ENCODE peak calls at places on chromosomes 5 and 9, in four cellular contexts. Y, U, E and F are unnamed samples.

GRCh38 chr9:84438391-84438790 is 97.8 kb upstream of the SLC28A3 start:
- DNase-seq in U (no peak), Y (no peak), E (no peak), F (no peak)

GRCh38 chr9:135216236-135216635 is 128.8 kb downstream of the OLFM1 start:
- DNase-seq in U (no peak), Y (peak; percentile 29), E (no peak), F (no peak)

GRCh38 chr9:34891386-34891785 is 66.7 kb upstream of the PHF24 start:
- DNase-seq in E (peak; percentile 13), U (peak; percentile 12), Y (no peak), F (no peak)

GRCh38 chr5:56323505-56323904 is 90.4 kb upstream of the ANKRD55 start:
- DNase-seq in U (peak; percentile 32), Y (no peak), E (peak; percentile 83), F (no peak)

GRCh38 chr9:34047864-34048729 is 590 bp downstream of the UBAP2 start:
- DNase-seq in E (peak; percentile 62), U (peak; percentile 43), Y (peak; percentile 72), F (no peak)

GRCh38 chr9:76866689-76867088 is 39.2 kb downstream of the PRUNE2 start:
- DNase-seq in U (peak; percentile 91), Y (no peak), E (peak; percentile 94), F (no peak)

GRCh38 chr5:133510634-133511262 is 101.6 kb downstream of the FSTL4 start:
- DNase-seq in Y (no peak), U (no peak), E (no peak), F (no peak)

GRCh38 chr9:14782652-14783051 is 60.1 kb upstream of the CER1 start:
- DNase-seq in E (no peak), Y (no peak), U (peak; percentile 49), F (no peak)

GRCh38 chr5:68251386-68251785 is 35.8 kb downstream of the PIK3R1 start:
- DNase-seq in Y (no peak), E (no peak), U (no peak), F (peak; percentile 60)

GRCh38 chr5:90161399-90161798 is 248.2 kb downstream of the CETN3 start:
- DNase-seq in E (peak; percentile 45), U (peak; percentile 29), Y (no peak), F (no peak)

GRCh38 chr5:89733772-89734171 is 675.8 kb downstream of the CETN3 start:
- DNase-seq in U (no peak), Y (no peak), E (no peak), F (no peak)

GRCh38 chr5:110916373-110917049 is 155.0 kb upstream of the TSLP start:
- DNase-seq in U (peak; percentile 90), Y (no peak), E (peak; percentile 92), F (no peak)

GRCh38 chr5:139663752-139664151 is 15.6 kb downstream of the CXXC5 start:
- DNase-seq in Y (no peak), E (no peak), U (no peak), F (no peak)

GRCh38 chr9:77424993-77425392 is 223.1 kb downstream of the GNA14 start:
- DNase-seq in U (peak; percentile 27), E (peak; percentile 39), Y (no peak), F (no peak)

GRCh38 chr9:35749515-35750255 is 598 bp downstream of the RGP1 start:
- DNase-seq in U (peak; percentile 19), E (peak; percentile 57), Y (no peak), F (peak; percentile 35)

GRCh38 chr5:88687253-88687955 is 195.6 kb downstream of the MEF2C start:
- DNase-seq in U (no peak), E (no peak), Y (no peak), F (no peak)
- H3K27me3 ChIP-seq in U (peaks cover 41% of the 10 kb centered on the region), E (peaks cover 97% of the 10 kb centered on the region), Y (peaks cover 9% of the 10 kb centered on the region), F (peaks cover 65% of the 10 kb centered on the region)

GRCh38 chr5:72465601-72466563 is 41.3 kb downstream of the ZNF366 start:
- DNase-seq in U (peak; percentile 37), Y (no peak), E (peak; percentile 63), F (no peak)
- H3K4me1 ChIP-seq in U (peaks cover 44% of the 10 kb centered on the region), Y (peaks cover 51% of the 10 kb centered on the region), E (peaks cover 32% of the 10 kb centered on the region), F (no peaks in the 10 kb centered on the region)

DNA sequence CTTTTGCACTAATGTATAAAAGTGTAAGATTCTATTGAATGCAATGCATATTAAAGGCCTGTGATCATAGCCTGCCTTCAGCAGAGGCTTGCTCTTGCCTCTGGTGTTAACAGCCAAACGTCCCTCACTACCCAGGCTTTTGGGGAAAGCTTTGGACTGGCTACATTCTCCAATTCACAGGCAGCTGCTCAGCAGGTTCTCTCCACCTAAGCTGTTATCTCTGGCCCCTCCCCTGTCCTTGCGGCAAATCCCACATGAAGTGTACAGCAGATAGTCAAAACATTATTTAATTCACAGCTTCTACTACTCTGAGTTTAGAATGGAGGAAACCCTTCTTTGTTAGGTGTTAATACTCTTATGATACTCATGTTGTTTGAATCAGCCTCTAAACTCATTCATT is 45.9 kb upstream of the GADD45G start:
- DNase-seq in Y (no peak), U (no peak), E (no peak), F (no peak)
- H3K4me3 ChIP-seq in Y (no peak overlapping the region), U (no peak overlapping the region), E (no peak overlapping the region), F (no peak overlapping the region)

GRCh38 chr5:135032613-135033025 is 1.4 kb downstream of the PITX1 start:
- DNase-seq in E (peak; percentile 15), U (no peak), Y (no peak), F (no peak)

GRCh38 chr5:135034186-135034962 is at the start of gene PITX1:
- DNase-seq in E (peak; percentile 44), U (peak; percentile 65), Y (peak; percentile 92), F (no peak)

GRCh38 chr5:135033026-135033861 is 784 bp downstream of the PITX1 start:
- DNase-seq in E (peak; percentile 54), U (peak; percentile 24), Y (peak; percentile 77), F (no peak)

GRCh38 chr5:135034963-135035677 is 1.1 kb upstream of the PITX1 start:
- DNase-seq in Y (peak; percentile 71), U (peak; percentile 9), E (no peak), F (no peak)

DNA sequence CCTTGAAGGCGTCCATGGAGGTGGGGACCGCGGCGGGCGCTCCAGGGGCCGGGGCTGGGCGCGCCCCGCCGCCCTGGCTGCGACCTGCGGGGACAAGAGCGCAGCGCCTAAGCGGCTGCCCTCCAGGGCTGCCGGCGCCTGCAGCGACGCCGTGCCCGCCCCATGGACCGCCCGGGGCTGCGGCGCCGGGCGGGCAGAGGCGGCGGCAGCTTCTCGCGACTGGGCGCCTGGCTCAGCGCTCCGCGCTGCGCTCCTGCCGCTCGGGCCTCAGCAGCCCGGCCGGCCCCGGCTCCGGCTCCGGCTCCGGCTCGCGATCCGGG is 202 bp downstream of the PITX1 start:
- DNase-seq in U (no peak), E (peak; percentile 62), Y (no peak), F (no peak)
- H3K27me3 ChIP-seq in U (no peaks in the 10 kb centered on the region), E (peaks cover 86% of the 10 kb centered on the region), Y (no peaks in the 10 kb centered on the region), F (peaks cover 36% of the 10 kb centered on the region)